ENCODE peak calls at places on chromosomes 11 and 22, in nine cellular contexts. One of them, this sample, is unnamed.

GRCh38 chr11:36222755-36223635 is 66.2 kb downstream of the COMMD9 start:
- DNase-seq in aorta: no peak
- DNase-seq in stimulated activated CD4-positive, alpha-beta T cell treated with anti-CD3 and anti-CD28 coated beads, TNF-alpha, amount 100 ng/mL, for 4 hours: no peak
- DNase-seq in AG04450: no peak
- DNase-seq in GM23248: peak; percentile 21
- DNase-seq in colonic mucosa: peak; percentile 19
- DNase-seq in GM13976: no peak
- DNase-seq in brain microvascular endothelial cell: no peak
- DNase-seq in MM.1S: no peak
- DNase-seq in this sample: peak; percentile 39

GRCh38 chr11:59802639-59803176 is 7.9 kb downstream of the MRPL16 start:
- DNase-seq in GM13976: peak; percentile 43
- DNase-seq in colonic mucosa: peak; percentile 60
- DNase-seq in aorta: no peak
- DNase-seq in MM.1S: peak; percentile 65
- DNase-seq in AG04450: no peak
- DNase-seq in GM23248: peak; percentile 75
- DNase-seq in brain microvascular endothelial cell: peak; percentile 58
- DNase-seq in stimulated activated CD4-positive, alpha-beta T cell treated with anti-CD3 and anti-CD28 coated beads, TNF-alpha, amount 100 ng/mL, for 4 hours: no peak
- DNase-seq in this sample: no peak

GRCh38 chr11:13110929-13111812 is 102.1 kb downstream of the RASSF10 start:
- DNase-seq in aorta: no peak
- DNase-seq in brain microvascular endothelial cell: peak; percentile 56
- DNase-seq in GM13976: no peak
- DNase-seq in AG04450: no peak
- DNase-seq in colonic mucosa: no peak
- DNase-seq in GM23248: peak; percentile 64
- DNase-seq in stimulated activated CD4-positive, alpha-beta T cell treated with anti-CD3 and anti-CD28 coated beads, TNF-alpha, amount 100 ng/mL, for 4 hours: no peak
- DNase-seq in MM.1S: no peak
- DNase-seq in this sample: no peak

GRCh38 chr11:59560702-59561469 is 49.5 kb downstream of the OR4D9 start:
- DNase-seq in stimulated activated CD4-positive, alpha-beta T cell treated with anti-CD3 and anti-CD28 coated beads, TNF-alpha, amount 100 ng/mL, for 4 hours: peak; percentile 71
- DNase-seq in AG04450: no peak
- DNase-seq in brain microvascular endothelial cell: peak; percentile 83
- DNase-seq in colonic mucosa: peak; percentile 89
- DNase-seq in GM13976: peak; percentile 88
- DNase-seq in GM23248: peak; percentile 91
- DNase-seq in aorta: peak; percentile 95
- DNase-seq in MM.1S: peak; percentile 89
- DNase-seq in this sample: peak; percentile 40

GRCh38 chr11:62879554-62879953 is 1.1 kb upstream of the SLC3A2 start:
- DNase-seq in aorta: no peak
- DNase-seq in colonic mucosa: no peak
- DNase-seq in GM23248: peak; percentile 52
- DNase-seq in GM13976: no peak
- DNase-seq in stimulated activated CD4-positive, alpha-beta T cell treated with anti-CD3 and anti-CD28 coated beads, TNF-alpha, amount 100 ng/mL, for 4 hours: no peak
- DNase-seq in MM.1S: no peak
- DNase-seq in AG04450: no peak
- DNase-seq in brain microvascular endothelial cell: no peak
- DNase-seq in this sample: no peak

GRCh38 chr11:118622376-118623290 is 15.2 kb downstream of the PHLDB1 start:
- DNase-seq in MM.1S: no peak
- DNase-seq in stimulated activated CD4-positive, alpha-beta T cell treated with anti-CD3 and anti-CD28 coated beads, TNF-alpha, amount 100 ng/mL, for 4 hours: no peak
- DNase-seq in AG04450: no peak
- DNase-seq in colonic mucosa: no peak
- DNase-seq in GM13976: no peak
- DNase-seq in aorta: peak; percentile 88
- DNase-seq in brain microvascular endothelial cell: peak; percentile 58
- DNase-seq in GM23248: peak; percentile 96
- DNase-seq in this sample: peak; percentile 69

GRCh38 chr11:10257478-10257877 is 36.5 kb downstream of the SBF2 start:
- DNase-seq in MM.1S: no peak
- DNase-seq in brain microvascular endothelial cell: no peak
- DNase-seq in GM13976: no peak
- DNase-seq in stimulated activated CD4-positive, alpha-beta T cell treated with anti-CD3 and anti-CD28 coated beads, TNF-alpha, amount 100 ng/mL, for 4 hours: no peak
- DNase-seq in colonic mucosa: no peak
- DNase-seq in aorta: no peak
- DNase-seq in GM23248: no peak
- DNase-seq in AG04450: no peak
- DNase-seq in this sample: no peak

GRCh38 chr22:29733362-29734322 is 13.8 kb downstream of the CABP7 start:
- DNase-seq in stimulated activated CD4-positive, alpha-beta T cell treated with anti-CD3 and anti-CD28 coated beads, TNF-alpha, amount 100 ng/mL, for 4 hours: no peak
- DNase-seq in GM13976: no peak
- DNase-seq in AG04450: no peak
- DNase-seq in aorta: no peak
- DNase-seq in GM23248: no peak
- DNase-seq in brain microvascular endothelial cell: no peak
- DNase-seq in MM.1S: no peak
- DNase-seq in colonic mucosa: peak; percentile 39
- DNase-seq in this sample: no peak

GRCh38 chr22:23119492-23120414 is 22.0 kb downstream of the RSPH14 start:
- DNase-seq in AG04450: no peak
- DNase-seq in aorta: no peak
- DNase-seq in stimulated activated CD4-positive, alpha-beta T cell treated with anti-CD3 and anti-CD28 coated beads, TNF-alpha, amount 100 ng/mL, for 4 hours: no peak
- DNase-seq in GM23248: no peak
- DNase-seq in colonic mucosa: no peak
- DNase-seq in GM13976: peak; percentile 55
- DNase-seq in MM.1S: no peak
- DNase-seq in brain microvascular endothelial cell: peak; percentile 2
- DNase-seq in this sample: no peak

GRCh38 chr11:30760341-30760740 is 174.2 kb upstream of the MPPED2 start:
- DNase-seq in MM.1S: no peak
- DNase-seq in aorta: no peak
- DNase-seq in stimulated activated CD4-positive, alpha-beta T cell treated with anti-CD3 and anti-CD28 coated beads, TNF-alpha, amount 100 ng/mL, for 4 hours: no peak
- DNase-seq in colonic mucosa: no peak
- DNase-seq in brain microvascular endothelial cell: no peak
- DNase-seq in AG04450: no peak
- DNase-seq in GM23248: no peak
- DNase-seq in GM13976: no peak
- DNase-seq in this sample: no peak

GRCh38 chr22:34760276-34761008 is 305.5 kb upstream of the ISX start:
- DNase-seq in brain microvascular endothelial cell: no peak
- DNase-seq in AG04450: no peak
- DNase-seq in colonic mucosa: no peak
- DNase-seq in GM13976: no peak
- DNase-seq in aorta: no peak
- DNase-seq in GM23248: no peak
- DNase-seq in stimulated activated CD4-positive, alpha-beta T cell treated with anti-CD3 and anti-CD28 coated beads, TNF-alpha, amount 100 ng/mL, for 4 hours: no peak
- DNase-seq in MM.1S: no peak
- DNase-seq in this sample: no peak

GRCh38 chr22:37485006-37485713 is 1.0 kb downstream of the MFNG start:
- DNase-seq in AG04450: no peak
- DNase-seq in brain microvascular endothelial cell: no peak
- DNase-seq in GM23248: no peak
- DNase-seq in stimulated activated CD4-positive, alpha-beta T cell treated with anti-CD3 and anti-CD28 coated beads, TNF-alpha, amount 100 ng/mL, for 4 hours: peak; percentile 44
- DNase-seq in colonic mucosa: no peak
- DNase-seq in MM.1S: peak; percentile 45
- DNase-seq in GM13976: peak; percentile 75
- DNase-seq in aorta: no peak
- DNase-seq in this sample: no peak

GRCh38 chr11:279966-280761 is 2.0 kb downstream of the NLRP6 start:
- DNase-seq in GM23248: peak; percentile 64
- DNase-seq in aorta: no peak
- DNase-seq in AG04450: no peak
- DNase-seq in stimulated activated CD4-positive, alpha-beta T cell treated with anti-CD3 and anti-CD28 coated beads, TNF-alpha, amount 100 ng/mL, for 4 hours: no peak
- DNase-seq in colonic mucosa: peak; percentile 57
- DNase-seq in MM.1S: no peak
- DNase-seq in brain microvascular endothelial cell: no peak
- DNase-seq in GM13976: peak; percentile 63
- DNase-seq in this sample: no peak

GRCh38 chr22:43446881-43447280 is 35.1 kb downstream of the MPPED1 start:
- DNase-seq in brain microvascular endothelial cell: no peak
- DNase-seq in stimulated activated CD4-positive, alpha-beta T cell treated with anti-CD3 and anti-CD28 coated beads, TNF-alpha, amount 100 ng/mL, for 4 hours: no peak
- DNase-seq in AG04450: no peak
- DNase-seq in colonic mucosa: no peak
- DNase-seq in MM.1S: no peak
- DNase-seq in aorta: no peak
- DNase-seq in GM23248: peak; percentile 5
- DNase-seq in GM13976: no peak
- DNase-seq in this sample: no peak

GRCh38 chr11:126419801-126420729 is 64.6 kb downstream of the ST3GAL4 start:
- DNase-seq in AG04450: no peak
- DNase-seq in MM.1S: peak; percentile 75
- DNase-seq in GM13976: peak; percentile 73
- DNase-seq in colonic mucosa: no peak
- DNase-seq in GM23248: no peak
- DNase-seq in stimulated activated CD4-positive, alpha-beta T cell treated with anti-CD3 and anti-CD28 coated beads, TNF-alpha, amount 100 ng/mL, for 4 hours: no peak
- DNase-seq in brain microvascular endothelial cell: peak; percentile 57
- DNase-seq in aorta: no peak
- DNase-seq in this sample: no peak

GRCh38 chr11:78424334-78425270 is 7.0 kb upstream of the GAB2 start:
- DNase-seq in aorta: no peak
- DNase-seq in GM23248: peak; percentile 28
- DNase-seq in brain microvascular endothelial cell: no peak
- DNase-seq in stimulated activated CD4-positive, alpha-beta T cell treated with anti-CD3 and anti-CD28 coated beads, TNF-alpha, amount 100 ng/mL, for 4 hours: no peak
- DNase-seq in GM13976: no peak
- DNase-seq in colonic mucosa: no peak
- DNase-seq in MM.1S: peak; percentile 64
- DNase-seq in AG04450: no peak
- DNase-seq in this sample: no peak

GRCh38 chr11:86442420-86442819 is 67.7 kb downstream of the CCDC81 start:
- DNase-seq in brain microvascular endothelial cell: no peak
- DNase-seq in GM13976: no peak
- DNase-seq in AG04450: no peak
- DNase-seq in GM23248: peak; percentile 10
- DNase-seq in stimulated activated CD4-positive, alpha-beta T cell treated with anti-CD3 and anti-CD28 coated beads, TNF-alpha, amount 100 ng/mL, for 4 hours: no peak
- DNase-seq in aorta: no peak
- DNase-seq in MM.1S: no peak
- DNase-seq in colonic mucosa: no peak
- DNase-seq in this sample: no peak

GRCh38 chr22:37425800-37426531 is 1.3 kb downstream of the ELFN2 start:
- DNase-seq in GM13976: no peak
- DNase-seq in GM23248: no peak
- DNase-seq in stimulated activated CD4-positive, alpha-beta T cell treated with anti-CD3 and anti-CD28 coated beads, TNF-alpha, amount 100 ng/mL, for 4 hours: no peak
- DNase-seq in MM.1S: peak; percentile 41
- DNase-seq in AG04450: no peak
- DNase-seq in brain microvascular endothelial cell: no peak
- DNase-seq in colonic mucosa: no peak
- DNase-seq in aorta: no peak
- DNase-seq in this sample: no peak

GRCh38 chr11:2275334-2276279 is 5.2 kb upstream of the ASCL2 start:
- DNase-seq in MM.1S: no peak
- DNase-seq in AG04450: no peak
- DNase-seq in stimulated activated CD4-positive, alpha-beta T cell treated with anti-CD3 and anti-CD28 coated beads, TNF-alpha, amount 100 ng/mL, for 4 hours: no peak
- DNase-seq in colonic mucosa: no peak
- DNase-seq in GM13976: peak; percentile 18
- DNase-seq in GM23248: no peak
- DNase-seq in aorta: no peak
- DNase-seq in brain microvascular endothelial cell: no peak
- DNase-seq in this sample: no peak

GRCh38 chr11:131498631-131499053 is 128.2 kb downstream of the NTM start:
- DNase-seq in GM23248: no peak
- DNase-seq in aorta: no peak
- DNase-seq in stimulated activated CD4-positive, alpha-beta T cell treated with anti-CD3 and anti-CD28 coated beads, TNF-alpha, amount 100 ng/mL, for 4 hours: no peak
- DNase-seq in MM.1S: no peak
- DNase-seq in GM13976: no peak
- DNase-seq in brain microvascular endothelial cell: no peak
- DNase-seq in colonic mucosa: no peak
- DNase-seq in AG04450: no peak
- DNase-seq in this sample: no peak

GRCh38 chr11:130003717-130004001 is 1.0 kb upstream of the PRDM10 start:
- DNase-seq in AG04450: no peak
- DNase-seq in MM.1S: peak; percentile 80
- DNase-seq in GM13976: no peak
- DNase-seq in brain microvascular endothelial cell: no peak
- DNase-seq in colonic mucosa: peak; percentile 86
- DNase-seq in aorta: no peak
- DNase-seq in GM23248: no peak
- DNase-seq in stimulated activated CD4-positive, alpha-beta T cell treated with anti-CD3 and anti-CD28 coated beads, TNF-alpha, amount 100 ng/mL, for 4 hours: no peak
- DNase-seq in this sample: no peak

GRCh38 chr11:68942751-68943271 is 38.0 kb downstream of the MRGPRD start:
- DNase-seq in MM.1S: no peak
- DNase-seq in GM13976: peak; percentile 65
- DNase-seq in brain microvascular endothelial cell: no peak
- DNase-seq in AG04450: no peak
- DNase-seq in stimulated activated CD4-positive, alpha-beta T cell treated with anti-CD3 and anti-CD28 coated beads, TNF-alpha, amount 100 ng/mL, for 4 hours: no peak
- DNase-seq in aorta: peak; percentile 84
- DNase-seq in colonic mucosa: no peak
- DNase-seq in GM23248: no peak
- DNase-seq in this sample: no peak

GRCh38 chr22:41525450-41526225 is 18.6 kb downstream of the POLR3H start:
- DNase-seq in aorta: peak; percentile 72
- DNase-seq in brain microvascular endothelial cell: no peak
- DNase-seq in AG04450: no peak
- DNase-seq in GM23248: no peak
- DNase-seq in colonic mucosa: no peak
- DNase-seq in stimulated activated CD4-positive, alpha-beta T cell treated with anti-CD3 and anti-CD28 coated beads, TNF-alpha, amount 100 ng/mL, for 4 hours: no peak
- DNase-seq in MM.1S: no peak
- DNase-seq in GM13976: no peak
- DNase-seq in this sample: no peak

GRCh38 chr11:75324189-75324588 is 27.3 kb downstream of the ARRB1 start:
- DNase-seq in GM13976: no peak
- DNase-seq in colonic mucosa: no peak
- DNase-seq in stimulated activated CD4-positive, alpha-beta T cell treated with anti-CD3 and anti-CD28 coated beads, TNF-alpha, amount 100 ng/mL, for 4 hours: no peak
- DNase-seq in MM.1S: no peak
- DNase-seq in AG04450: no peak
- DNase-seq in aorta: no peak
- DNase-seq in GM23248: no peak
- DNase-seq in brain microvascular endothelial cell: no peak
- DNase-seq in this sample: no peak

GRCh38 chr22:11628651-11629511 is 3899.1 kb upstream of the OR11H1 start:
- DNase-seq in aorta: no peak
- DNase-seq in stimulated activated CD4-positive, alpha-beta T cell treated with anti-CD3 and anti-CD28 coated beads, TNF-alpha, amount 100 ng/mL, for 4 hours: no peak
- DNase-seq in brain microvascular endothelial cell: no peak
- DNase-seq in AG04450: no peak
- DNase-seq in colonic mucosa: no peak
- DNase-seq in GM13976: no peak
- DNase-seq in GM23248: no peak
- DNase-seq in MM.1S: no peak
- DNase-seq in this sample: no peak

GRCh38 chr11:3161309-3161708 is 3.8 kb downstream of the OSBPL5 start:
- DNase-seq in colonic mucosa: no peak
- DNase-seq in AG04450: no peak
- DNase-seq in brain microvascular endothelial cell: no peak
- DNase-seq in MM.1S: no peak
- DNase-seq in GM13976: no peak
- DNase-seq in stimulated activated CD4-positive, alpha-beta T cell treated with anti-CD3 and anti-CD28 coated beads, TNF-alpha, amount 100 ng/mL, for 4 hours: no peak
- DNase-seq in aorta: peak; percentile 72
- DNase-seq in GM23248: peak; percentile 71
- DNase-seq in this sample: no peak

GRCh38 chr11:13850256-13851010 is 112.1 kb upstream of the SPON1 start:
- DNase-seq in aorta: no peak
- DNase-seq in AG04450: no peak
- DNase-seq in GM13976: no peak
- DNase-seq in brain microvascular endothelial cell: no peak
- DNase-seq in MM.1S: no peak
- DNase-seq in GM23248: no peak
- DNase-seq in colonic mucosa: no peak
- DNase-seq in stimulated activated CD4-positive, alpha-beta T cell treated with anti-CD3 and anti-CD28 coated beads, TNF-alpha, amount 100 ng/mL, for 4 hours: no peak
- DNase-seq in this sample: no peak

GRCh38 chr11:19959697-19960096 is 200.6 kb downstream of the DBX1 start:
- DNase-seq in GM13976: no peak
- DNase-seq in aorta: no peak
- DNase-seq in MM.1S: no peak
- DNase-seq in brain microvascular endothelial cell: no peak
- DNase-seq in colonic mucosa: no peak
- DNase-seq in AG04450: no peak
- DNase-seq in stimulated activated CD4-positive, alpha-beta T cell treated with anti-CD3 and anti-CD28 coated beads, TNF-alpha, amount 100 ng/mL, for 4 hours: no peak
- DNase-seq in GM23248: no peak
- DNase-seq in this sample: peak; percentile 88

GRCh38 chr11:56140151-56140661 is at the start of gene OR8J3:
- DNase-seq in brain microvascular endothelial cell: no peak
- DNase-seq in AG04450: no peak
- DNase-seq in GM23248: no peak
- DNase-seq in aorta: no peak
- DNase-seq in colonic mucosa: no peak
- DNase-seq in stimulated activated CD4-positive, alpha-beta T cell treated with anti-CD3 and anti-CD28 coated beads, TNF-alpha, amount 100 ng/mL, for 4 hours: no peak
- DNase-seq in GM13976: no peak
- DNase-seq in MM.1S: no peak
- DNase-seq in this sample: no peak

GRCh38 chr11:100445231-100445735 is 241.8 kb upstream of the ARHGAP42 start:
- DNase-seq in GM13976: no peak
- DNase-seq in brain microvascular endothelial cell: peak; percentile 9
- DNase-seq in GM23248: no peak
- DNase-seq in colonic mucosa: no peak
- DNase-seq in stimulated activated CD4-positive, alpha-beta T cell treated with anti-CD3 and anti-CD28 coated beads, TNF-alpha, amount 100 ng/mL, for 4 hours: no peak
- DNase-seq in AG04450: no peak
- DNase-seq in aorta: no peak
- DNase-seq in MM.1S: no peak
- DNase-seq in this sample: no peak

GRCh38 chr22:37636186-37636948 is 3.1 kb upstream of the SH3BP1 start:
- DNase-seq in stimulated activated CD4-positive, alpha-beta T cell treated with anti-CD3 and anti-CD28 coated beads, TNF-alpha, amount 100 ng/mL, for 4 hours: no peak
- DNase-seq in aorta: no peak
- DNase-seq in MM.1S: peak; percentile 74
- DNase-seq in colonic mucosa: no peak
- DNase-seq in GM23248: peak; percentile 27
- DNase-seq in GM13976: no peak
- DNase-seq in brain microvascular endothelial cell: peak; percentile 52
- DNase-seq in AG04450: no peak
- DNase-seq in this sample: no peak